ENCODE peak calls at places on chromosomes 6 and 20, in nine cellular contexts. E is putamen; B is left ventricle myocardium superior; R is activated CD4-positive, alpha-beta memory T cell treated with anti-CD3 and anti-CD28 coated beads for 36 hours; I is HFFc6; S is NCI-H1092; Q is stimulated activated CD4-positive, alpha-beta T cell treated with anti-CD3 and anti-CD28 coated beads, TNF-alpha, amount 100 ng/mL, for 24 hours; N is EL; O is RPMI8226. P is an unnamed sample.

GRCh38 chr6:39451831-39452230 is 129.3 kb upstream of the KCNK16 start:
- DNase-seq in E (no peak), B (no peak), R (peak; percentile 21), I (no peak), S (no peak), Q (no peak), N (peak; percentile 6), O (peak; percentile 24), P (no peak)

GRCh38 chr6:170080828-170081368 is 210.0 kb downstream of the DLL1 start:
- DNase-seq in E (no peak), B (no peak), R (no peak), I (no peak), S (peak; percentile 76), Q (no peak), N (no peak), O (no peak), P (peak; percentile 90)

GRCh38 chr6:137879301-137879700 is 12.2 kb downstream of the TNFAIP3 start:
- DNase-seq in E (no peak), B (no peak), R (no peak), I (no peak), S (no peak), Q (no peak), N (no peak), O (no peak), P (no peak)

GRCh38 chr6:135168766-135169165 is 12.3 kb upstream of the MYB start:
- DNase-seq in E (no peak), B (no peak), R (no peak), I (no peak), S (no peak), Q (no peak), N (no peak), O (no peak), P (no peak)

GRCh38 chr6:81553246-81553645 is 199.2 kb downstream of the TENT5A start:
- DNase-seq in E (no peak), B (no peak), R (no peak), I (no peak), S (no peak), Q (no peak), N (peak; percentile 41), O (no peak), P (no peak)

GRCh38 chr6:116169880-116170279 is 43.9 kb upstream of the COL10A1 start:
- DNase-seq in E (no peak), B (no peak), R (no peak), I (no peak), S (no peak), Q (no peak), N (no peak), O (no peak), P (no peak)

GRCh38 chr6:105596284-105596755 is 193.4 kb upstream of the PREP start:
- DNase-seq in E (no peak), B (no peak), R (no peak), I (peak; percentile 98), S (no peak), Q (no peak), N (peak; percentile 97), O (no peak), P (no peak)

GRCh38 chr6:35139924-35140524 is 1.1 kb downstream of the TCP11 start:
- DNase-seq in E (peak; percentile 71), B (no peak), R (peak; percentile 62), I (peak; percentile 58), S (peak; percentile 39), Q (no peak), N (peak; percentile 74), O (peak; percentile 63), P (peak; percentile 82)

GRCh38 chr6:169326067-169326799 is 72.6 kb upstream of the THBS2 start:
- DNase-seq in E (peak; percentile 47), B (no peak), R (no peak), I (peak; percentile 22), S (peak; percentile 35), Q (no peak), N (peak; percentile 68), O (no peak), P (no peak)

GRCh38 chr6:160348209-160348551 is at the start of gene SLC22A3:
- DNase-seq in E (no peak), B (peak; percentile 70), R (no peak), I (no peak), S (peak; percentile 71), Q (no peak), N (no peak), O (no peak), P (peak; percentile 71)

GRCh38 chr6:100202417-100203194 is 208.6 kb upstream of the MCHR2 start:
- DNase-seq in E (no peak), B (no peak), R (no peak), I (peak; percentile 96), S (no peak), Q (no peak), N (peak; percentile 98), O (no peak), P (no peak)

GRCh38 chr6:11763460-11764249 is 14.9 kb downstream of the ADTRP start:
- DNase-seq in E (no peak), B (no peak), R (no peak), I (no peak), S (no peak), Q (no peak), N (no peak), O (no peak), P (no peak)

GRCh38 chr20:362271-363254 is 15.7 kb downstream of the NRSN2 start:
- DNase-seq in E (no peak), B (peak; percentile 93), R (peak; percentile 82), I (peak; percentile 70), S (peak; percentile 50), Q (no peak), N (peak; percentile 86), O (peak; percentile 98), P (no peak)

GRCh38 chr6:45704056-45704790 is 311.4 kb downstream of the CLIC5 start:
- DNase-seq in E (no peak), B (no peak), R (no peak), I (no peak), S (no peak), Q (no peak), N (no peak), O (no peak), P (no peak)

GRCh38 chr6:150016324-150017185 is 8.8 kb downstream of the RAET1L start:
- DNase-seq in E (peak; percentile 87), B (peak; percentile 58), R (peak; percentile 44), I (peak; percentile 52), S (peak; percentile 67), Q (no peak), N (peak; percentile 64), O (peak; percentile 70), P (peak; percentile 83)

GRCh38 chr20:53387983-53388675 is 205.5 kb downstream of the ZNF217 start:
- DNase-seq in E (no peak), B (no peak), R (peak; percentile 37), I (no peak), S (no peak), Q (no peak), N (no peak), O (no peak), P (no peak)

GRCh38 chr6:71478834-71479541 is 190.4 kb downstream of the OGFRL1 start:
- DNase-seq in E (peak; percentile 30), B (no peak), R (no peak), I (peak; percentile 91), S (no peak), Q (no peak), N (peak; percentile 95), O (peak; percentile 49), P (no peak)

GRCh38 chr20:35838213-35838612 is 66.4 kb downstream of the PHF20 start:
- DNase-seq in E (no peak), B (no peak), R (no peak), I (no peak), S (no peak), Q (no peak), N (no peak), O (no peak), P (no peak)

GRCh38 chr6:129546702-129547101 is 163.3 kb downstream of the ARHGAP18 start:
- DNase-seq in E (no peak), B (no peak), R (no peak), I (no peak), S (no peak), Q (no peak), N (no peak), O (no peak), P (no peak)

GRCh38 chr20:57409672-57410397 is 18.6 kb downstream of the RBM38 start:
- DNase-seq in E (no peak), B (peak; percentile 54), R (no peak), I (no peak), S (no peak), Q (no peak), N (peak; percentile 56), O (no peak), P (no peak)

GRCh38 chr6:27651371-27651732 is 178.4 kb upstream of the ZNF184 start:
- DNase-seq in E (no peak), B (no peak), R (no peak), I (no peak), S (no peak), Q (no peak), N (peak; percentile 33), O (no peak), P (no peak)

GRCh38 chr6:139951172-139951571 is 576.7 kb upstream of the CITED2 start:
- DNase-seq in E (no peak), B (no peak), R (no peak), I (no peak), S (no peak), Q (no peak), N (no peak), O (no peak), P (no peak)

GRCh38 chr20:34774431-34774830 is 51.0 kb downstream of the NCOA6 start:
- DNase-seq in E (no peak), B (no peak), R (no peak), I (no peak), S (no peak), Q (no peak), N (no peak), O (no peak), P (no peak)

GRCh38 chr6:80541186-80541585 is 434.7 kb downstream of the BCKDHB start:
- DNase-seq in E (peak; percentile 31), B (no peak), R (no peak), I (peak; percentile 75), S (no peak), Q (no peak), N (peak; percentile 89), O (no peak), P (no peak)

GRCh38 chr20:5393218-5393870 is 76.6 kb upstream of the PROKR2 start:
- DNase-seq in E (no peak), B (no peak), R (no peak), I (no peak), S (peak; percentile 94), Q (no peak), N (no peak), O (no peak), P (peak; percentile 23)

GRCh38 chr6:132797975-132798819 is at the start of gene SLC18B1:
- DNase-seq in E (peak; percentile 71), B (peak; percentile 77), R (peak; percentile 59), I (no peak), S (no peak), Q (no peak), N (peak; percentile 54), O (peak; percentile 65), P (peak; percentile 79)

GRCh38 chr6:130970839-130971410 is 92.1 kb downstream of the EPB41L2 start:
- DNase-seq in E (no peak), B (no peak), R (no peak), I (no peak), S (no peak), Q (no peak), N (peak; percentile 47), O (no peak), P (no peak)

GRCh38 chr20:43459022-43459942 is 1.6 kb downstream of the SRSF6 start:
- DNase-seq in E (no peak), B (no peak), R (peak; percentile 61), I (no peak), S (no peak), Q (no peak), N (peak; percentile 34), O (no peak), P (no peak)

GRCh38 chr20:62219992-62220665 is at the start of gene HRH3:
- DNase-seq in E (no peak), B (peak; percentile 73), R (peak; percentile 38), I (no peak), S (no peak), Q (no peak), N (no peak), O (peak; percentile 69), P (no peak)

GRCh38 chr6:7630792-7631191 is 40.8 kb downstream of the SNRNP48 start:
- DNase-seq in E (no peak), B (no peak), R (no peak), I (no peak), S (no peak), Q (no peak), N (no peak), O (no peak), P (no peak)

GRCh38 chr20:62366370-62367135 is 559 bp downstream of the LAMA5 start:
- DNase-seq in E (no peak), B (peak; percentile 69), R (no peak), I (no peak), S (no peak), Q (no peak), N (no peak), O (peak; percentile 61), P (peak; percentile 47)

P was measured in retina.